ENCODE peak calls at places on chromosomes 1 and 21, in seven cellular contexts. I is body of pancreas, G is ovary, W is stomach, H is A549, B is adrenal gland, T is prostate gland. V is an unnamed sample. For H3K4me1, the result is how much of the 10 kb centered on the place peaks cover.

GRCh38 chr1:37999434-38000232 is 5.7 kb downstream of the FHL3 start:
- DNase-seq in I (peak), G (peak), W (no peak), H (peak), B (peak), T (no peak), V (no peak)

GRCh38 chr1:236686815-236687160 is 489 bp downstream of the ACTN2 start:
- DNase-seq in I (no peak), G (no peak), W (no peak), H (no peak), B (no peak), T (no peak), V (no peak)

GRCh38 chr1:208004851-208005250 is 93.9 kb upstream of the CD34 start:
- DNase-seq in I (no peak), G (no peak), W (no peak), H (no peak), B (no peak), T (no peak), V (no peak)

GRCh38 chr1:88741413-88741812 is 57.3 kb downstream of the PKN2 start:
- DNase-seq in I (no peak), G (no peak), W (no peak), H (no peak), B (no peak), T (no peak), V (no peak)

GRCh38 chr1:117794073-117794472 is 135.3 kb downstream of the GDAP2 start:
- DNase-seq in I (no peak), G (no peak), W (no peak), H (no peak), B (no peak), T (no peak), V (no peak)

GRCh38 chr1:24047101-24047459 is 64.9 kb downstream of the MYOM3 start:
- DNase-seq in I (no peak), G (no peak), W (no peak), H (peak), B (peak), T (no peak), V (no peak)

GRCh38 chr1:98251497-98251896 is 330.7 kb upstream of the DPYD start:
- DNase-seq in I (no peak), G (no peak), W (no peak), H (no peak), B (no peak), T (no peak), V (no peak)

GRCh38 chr1:200488375-200489165 is 78.7 kb upstream of the ZNF281 start:
- DNase-seq in I (peak), G (no peak), W (peak), H (peak), B (peak), T (peak), V (no peak)

GRCh38 chr1:22398656-22399420 is 52.8 kb upstream of the ZBTB40 start:
- DNase-seq in I (no peak), G (no peak), W (no peak), H (no peak), B (no peak), T (no peak), V (no peak)

GRCh38 chr1:222786107-222786506 is 28.7 kb upstream of the DISP1 start:
- DNase-seq in I (no peak), G (no peak), W (no peak), H (no peak), B (no peak), T (no peak), V (no peak)

GRCh38 chr1:192439373-192440025 is 122.7 kb downstream of the RGS21 start:
- DNase-seq in I (no peak), G (no peak), W (no peak), H (peak), B (no peak), T (no peak), V (no peak)

GRCh38 chr1:37919277-37919676 is 27.6 kb downstream of the INPP5B start:
- DNase-seq in I (no peak), G (no peak), W (no peak), H (peak), B (no peak), T (no peak), V (no peak)

GRCh38 chr1:41519667-41520066 is 35.2 kb upstream of the EDN2 start:
- DNase-seq in I (no peak), G (no peak), W (no peak), H (no peak), B (no peak), T (no peak), V (no peak)

GRCh38 chr1:95095833-95096217 is 21.3 kb upstream of the TLCD4 start:
- DNase-seq in I (no peak), G (no peak), W (no peak), H (peak), B (no peak), T (no peak), V (no peak)

GRCh38 chr21:38327984-38328383 is 71.2 kb downstream of the KCNJ15 start:
- DNase-seq in I (no peak), G (no peak), W (no peak), H (no peak), B (no peak), T (no peak), V (no peak)

DNA sequence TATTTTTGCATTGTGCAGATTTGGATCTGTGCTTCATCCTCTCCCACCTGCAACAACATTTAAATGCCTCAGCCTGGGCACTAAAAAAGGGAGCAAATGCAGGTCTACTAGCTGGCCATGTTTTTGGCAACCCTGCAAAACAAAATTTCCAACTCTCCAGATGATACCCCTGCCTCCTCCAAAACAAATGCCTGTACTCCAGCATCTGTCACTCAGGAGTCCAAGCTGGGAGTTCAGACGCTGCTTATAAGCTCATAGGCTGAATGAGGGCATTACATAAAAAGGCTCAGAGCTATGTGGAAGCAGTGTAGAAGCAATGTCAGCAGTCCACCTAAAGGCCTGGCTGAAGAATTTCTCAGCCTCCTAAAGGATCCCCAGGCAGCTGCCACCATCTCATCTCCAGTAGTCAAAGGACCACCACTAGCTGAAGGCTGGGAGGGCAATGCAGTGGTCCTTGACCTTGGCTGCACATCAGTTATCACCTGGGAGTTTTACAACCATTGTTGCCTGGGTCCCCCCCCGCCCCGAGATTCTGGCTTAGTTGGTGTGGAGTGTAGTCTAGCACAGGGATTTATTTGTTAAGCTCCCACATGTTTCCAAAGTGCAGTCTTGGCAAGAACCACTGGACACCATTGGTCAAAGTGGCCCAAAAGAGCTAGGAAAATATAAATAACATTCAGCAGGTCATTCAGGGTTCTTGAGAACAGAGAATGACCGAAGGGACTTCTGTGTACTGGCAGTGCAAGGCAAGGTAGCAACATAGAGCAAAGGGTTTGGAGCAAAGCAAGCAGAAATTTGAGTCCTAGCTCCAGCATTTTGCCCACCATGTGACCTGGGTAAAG is 57.2 kb downstream of the ITPKB start:
- DNase-seq in I (no peak), G (no peak), W (no peak), H (no peak), B (no peak), T (no peak), V (no peak)
- H3K4me3 ChIP-seq in I (no peak), G (no peak), W (no peak), H (no peak), B (no peak), T (no peak), V (no peak)

DNA sequence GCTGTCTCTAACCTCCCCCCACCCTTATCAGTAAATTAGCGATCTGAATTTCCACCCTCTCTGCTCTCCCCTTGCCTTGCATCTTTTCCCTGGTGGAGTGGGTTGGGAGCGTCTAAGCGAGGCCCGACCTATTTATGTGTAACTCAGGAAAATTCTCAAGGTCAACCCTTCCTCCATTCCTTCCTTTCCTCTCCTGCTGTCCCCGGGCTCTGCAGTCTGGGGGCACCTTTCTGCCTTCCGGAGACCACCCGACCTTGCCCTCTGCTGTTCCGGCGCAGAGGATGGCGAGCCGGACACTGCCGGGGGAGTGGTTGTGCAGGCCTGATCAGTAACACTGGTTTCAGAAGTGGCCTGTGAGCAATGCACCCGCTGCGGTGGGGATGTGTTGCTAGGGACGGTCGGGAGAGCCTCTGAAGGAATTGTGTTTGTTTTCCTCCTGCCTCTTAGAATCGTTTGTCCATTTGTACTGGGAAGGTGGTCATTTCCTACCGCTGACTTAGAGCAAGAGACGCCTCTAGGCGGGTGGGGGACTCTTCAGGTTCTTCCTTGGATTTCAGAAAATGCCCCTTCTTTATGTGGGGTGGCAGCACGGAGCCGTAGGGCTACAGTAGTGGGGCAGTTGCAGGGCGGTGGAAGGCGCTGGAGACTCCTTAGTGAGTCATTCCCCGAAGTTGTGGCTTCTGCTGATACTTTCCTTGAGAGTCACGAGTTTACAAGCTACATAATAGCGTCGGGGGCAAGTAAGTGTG is 543 bp downstream of the MGST3 start:
- DNase-seq in I (peak), G (peak), W (peak), H (peak), B (peak), T (peak), V (peak)
- TF ChIP-seq POLR2A in I (no peak), G (no peak), W (no peak), H (no peak), B (peak), T (no peak), V (peak)

GRCh38 chr1:235205687-235206086 is 44.6 kb upstream of the RBM34 start:
- DNase-seq in I (no peak), G (no peak), W (no peak), H (no peak), B (no peak), T (no peak), V (no peak)
- H3K4me1 ChIP-seq in I (under half), G (under half), W (under half), H (under half), B (under half), T (under half), V (under half)

GRCh38 chr1:170407138-170407537 is 124.8 kb upstream of the GORAB start:
- DNase-seq in I (no peak), G (no peak), W (no peak), H (no peak), B (no peak), T (no peak), V (no peak)

GRCh38 chr1:170397061-170397460 is 134.9 kb upstream of the GORAB start:
- DNase-seq in I (no peak), G (no peak), W (no peak), H (no peak), B (no peak), T (no peak), V (no peak)

GRCh38 chr1:170407601-170408000 is 124.4 kb upstream of the GORAB start:
- DNase-seq in I (no peak), G (no peak), W (no peak), H (no peak), B (no peak), T (no peak), V (no peak)

DNA sequence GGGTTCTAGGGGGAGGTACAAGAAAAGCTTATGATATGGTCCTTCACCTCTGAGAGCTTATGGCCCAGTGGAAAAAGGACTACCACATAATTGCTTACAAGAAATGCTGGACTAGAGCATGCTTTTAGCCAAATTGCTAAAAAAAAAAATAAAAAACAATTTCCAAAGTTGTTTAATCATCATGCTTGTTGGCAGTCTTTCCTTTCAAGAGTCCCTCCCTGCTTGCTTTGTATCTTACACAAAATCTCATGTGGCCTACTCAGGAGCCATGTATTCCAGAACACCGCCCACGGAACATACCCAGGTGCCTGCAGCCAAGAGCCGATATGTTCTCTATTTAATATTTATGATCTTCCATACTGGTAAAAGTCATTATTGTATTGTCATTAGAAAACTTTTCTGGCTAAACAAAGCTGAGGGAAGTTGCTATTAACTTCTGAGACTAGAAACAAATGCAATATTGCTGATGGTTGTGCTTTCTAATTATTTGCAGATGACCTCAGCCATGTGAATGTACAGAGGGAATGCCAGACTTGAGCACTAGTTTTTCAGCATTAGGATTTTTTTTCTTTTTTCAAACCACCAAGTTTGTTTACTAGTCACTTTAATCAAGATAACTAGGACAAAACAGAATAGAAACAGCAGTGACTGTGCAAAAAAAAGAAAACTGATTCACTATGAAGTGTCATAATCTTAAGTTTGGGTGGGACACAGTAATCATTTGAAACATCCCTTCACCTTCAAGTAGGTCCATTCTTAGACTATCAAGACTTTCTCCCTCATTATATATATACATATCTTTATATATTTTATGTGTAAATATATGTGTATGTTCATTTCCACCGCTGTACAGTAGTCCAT is 129.3 kb upstream of the GORAB start:
- DNase-seq in I (no peak), G (no peak), W (no peak), H (no peak), B (no peak), T (no peak), V (no peak)
- H3K4me3 ChIP-seq in I (no peak), G (no peak), W (no peak), H (no peak), B (no peak), T (no peak), V (no peak)

GRCh38 chr1:206699626-206700025 is 14.9 kb downstream of the MAPKAPK2 start:
- DNase-seq in I (no peak), G (no peak), W (no peak), H (no peak), B (peak), T (no peak), V (no peak)

GRCh38 chr1:206702803-206703202 is 18.1 kb downstream of the MAPKAPK2 start:
- DNase-seq in I (no peak), G (no peak), W (no peak), H (no peak), B (no peak), T (no peak), V (no peak)

GRCh38 chr1:206698990-206699586 is 14.4 kb downstream of the MAPKAPK2 start:
- DNase-seq in I (no peak), G (no peak), W (no peak), H (no peak), B (no peak), T (no peak), V (no peak)

GRCh38 chr1:206698011-206698410 is 13.3 kb downstream of the MAPKAPK2 start:
- DNase-seq in I (no peak), G (no peak), W (no peak), H (no peak), B (no peak), T (no peak), V (no peak)

GRCh38 chr1:206700445-206701036 is 15.8 kb downstream of the MAPKAPK2 start:
- DNase-seq in I (no peak), G (no peak), W (no peak), H (no peak), B (no peak), T (no peak), V (no peak)
- TF ChIP-seq POLR2A in I (no peak), G (no peak), W (no peak), H (no peak), B (no peak), T (no peak), V (no peak)

DNA sequence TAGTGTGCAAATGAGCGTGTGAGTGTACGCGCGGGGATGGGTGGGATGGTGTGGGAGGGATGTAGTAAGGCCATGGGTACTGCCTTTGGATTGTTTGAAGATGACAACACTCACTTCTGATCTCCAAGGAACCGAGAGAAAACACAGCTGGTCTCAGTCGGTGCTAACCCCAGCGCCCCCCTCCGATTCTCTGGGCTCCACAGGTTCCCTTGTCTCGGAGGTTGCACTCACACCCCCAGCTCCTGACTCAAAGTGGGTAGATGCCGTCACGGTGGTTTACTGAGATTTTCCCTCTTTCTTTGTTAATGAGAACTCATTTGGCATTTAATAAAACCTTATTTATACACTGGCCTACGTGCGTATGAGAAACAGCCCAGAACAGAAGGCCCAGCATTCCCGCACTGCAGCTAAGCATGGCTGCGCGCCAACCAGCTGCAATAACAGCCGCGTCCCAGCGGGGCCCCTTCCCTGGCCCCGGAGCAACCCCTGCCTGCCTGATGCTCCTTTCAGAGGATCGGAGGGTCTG is 25.8 kb downstream of the ABCA4 start:
- DNase-seq in I (peak), G (peak), W (peak), H (no peak), B (peak), T (peak), V (no peak)
- H3K4me1 ChIP-seq in I (under half), G (under half), W (under half), H (under half), B (half or more), T (under half), V (under half)

DNA sequence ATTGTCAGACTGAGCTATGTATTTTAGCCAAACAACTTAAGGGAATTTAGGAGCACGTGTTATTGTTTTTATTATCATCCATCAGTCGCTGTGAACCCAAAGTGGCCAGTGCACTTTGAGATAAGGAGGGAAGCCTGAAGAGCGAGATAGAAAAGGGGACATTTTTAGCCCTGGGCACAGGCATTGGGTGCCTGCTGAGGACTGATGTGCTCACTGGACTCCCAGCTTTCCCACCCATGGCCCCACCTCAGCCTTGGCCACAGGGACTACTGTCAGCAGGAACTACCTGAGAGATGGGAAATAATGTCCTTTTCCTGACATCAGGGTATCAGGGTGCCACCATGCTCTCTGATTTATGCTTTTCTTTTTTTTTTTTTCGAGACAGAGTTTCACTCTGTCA is 3.1 kb downstream of the FBLIM1 start:
- DNase-seq in I (no peak), G (no peak), W (no peak), H (no peak), B (no peak), T (no peak), V (no peak)
- H3K4me3 ChIP-seq in I (no peak), G (no peak), W (no peak), H (no peak), B (no peak), T (no peak), V (no peak)

GRCh38 chr21:35375115-35375514 is 326.0 kb upstream of the RUNX1 start:
- DNase-seq in I (no peak), G (no peak), W (no peak), H (no peak), B (no peak), T (no peak), V (no peak)
- TF ChIP-seq POLR2A in I (no peak), G (no peak), W (no peak), H (no peak), B (no peak), T (no peak), V (no peak)